ENCODE peak calls at places on chromosomes 13 and 19, in nine cellular contexts. N, S, O, Y, F, H, W, V and E are unnamed samples.

GRCh38 chr19:1173160-1173844 is 766 bp downstream of the SBNO2 start:
- DNase-seq in H (no peak), V (no peak), Y (peak; percentile 52), O (no peak), F (peak; percentile 47), N (no peak), W (peak; percentile 68), S (no peak), E (no peak)

GRCh38 chr13:73299787-73300186 is 241.0 kb downstream of the KLF5 start:
- DNase-seq in H (no peak), W (no peak), F (no peak), Y (no peak), V (no peak), S (no peak), N (no peak), O (no peak), E (no peak)

GRCh38 chr19:47464619-47465018 is 7.1 kb downstream of the SLC8A2 start:
- DNase-seq in F (no peak), W (peak; percentile 58), O (no peak), V (no peak), N (no peak), Y (no peak), S (no peak), H (no peak), E (no peak)

GRCh38 chr13:110380359-110381028 is 73.4 kb downstream of the COL4A2 start:
- DNase-seq in N (peak; percentile 74), W (no peak), S (no peak), V (no peak), F (no peak), Y (no peak), H (no peak), O (no peak), E (no peak)

GRCh38 chr19:13163609-13164364 is 13.6 kb downstream of the IER2 start:
- DNase-seq in Y (peak; percentile 83), F (peak; percentile 63), W (peak; percentile 56), O (peak; percentile 77), S (peak; percentile 62), H (peak; percentile 68), N (peak; percentile 93), V (peak; percentile 76), E (no peak)

GRCh38 chr13:111539252-111539651 is 218.8 kb downstream of the TEX29 start:
- DNase-seq in H (no peak), N (no peak), W (no peak), V (no peak), O (no peak), S (no peak), F (no peak), Y (no peak), E (no peak)

GRCh38 chr19:11088508-11089253 is 582 bp upstream of the LDLR start:
- DNase-seq in V (no peak), S (no peak), N (no peak), W (no peak), H (peak; percentile 58), F (no peak), Y (peak; percentile 51), O (no peak), E (no peak)

GRCh38 chr13:102582256-102582655 is 14.5 kb upstream of the TPP2 start:
- DNase-seq in F (no peak), Y (no peak), W (no peak), O (no peak), V (no peak), H (no peak), N (no peak), S (no peak), E (no peak)

GRCh38 chr19:6963259-6963852 is 57.9 kb downstream of the MBD3L2B start:
- DNase-seq in Y (no peak), S (no peak), O (no peak), N (no peak), H (no peak), F (no peak), W (no peak), V (no peak), E (no peak)

GRCh38 chr19:30649934-30650614 is 277.9 kb downstream of the ZNF536 start:
- DNase-seq in S (peak; percentile 40), O (no peak), V (no peak), Y (peak; percentile 25), N (peak; percentile 54), W (peak; percentile 91), H (no peak), F (peak; percentile 45), E (no peak)

GRCh38 chr19:19606021-19606420 is 12.5 kb downstream of the PBX4 start:
- DNase-seq in O (no peak), S (no peak), H (no peak), Y (peak; percentile 73), V (peak; percentile 55), W (no peak), N (peak; percentile 95), F (no peak), E (peak; percentile 18)

GRCh38 chr13:33172911-33173310 is 112.6 kb downstream of the STARD13 start:
- DNase-seq in H (no peak), Y (no peak), V (no peak), W (no peak), O (no peak), F (no peak), N (no peak), S (no peak), E (no peak)

GRCh38 chr13:65553328-65553727 is 1676.8 kb downstream of the PCDH9 start:
- DNase-seq in N (no peak), S (no peak), F (no peak), H (no peak), W (no peak), V (no peak), O (no peak), Y (no peak), E (no peak)

GRCh38 chr13:27599845-27600553 is 20.3 kb downstream of the LNX2 start:
- DNase-seq in F (no peak), H (no peak), O (no peak), W (no peak), N (peak; percentile 90), Y (no peak), S (no peak), V (peak; percentile 34), E (no peak)

GRCh38 chr19:8611890-8612806 is 1.6 kb upstream of the ADAMTS10 start:
- DNase-seq in W (peak; percentile 44), F (no peak), V (no peak), H (peak; percentile 85), N (peak; percentile 21), O (no peak), Y (peak; percentile 40), S (peak; percentile 28), E (no peak)

GRCh38 chr13:75482070-75482819 is at the start of gene TBC1D4:
- DNase-seq in O (peak; percentile 92), S (peak; percentile 69), Y (peak; percentile 89), F (peak; percentile 55), N (peak; percentile 81), V (peak; percentile 83), H (peak; percentile 83), W (peak; percentile 93), E (peak; percentile 22)

GRCh38 chr13:105774739-105775460 is 760.6 kb downstream of the EFNB2 start:
- DNase-seq in O (no peak), W (no peak), V (no peak), N (peak; percentile 74), H (no peak), F (no peak), S (no peak), Y (no peak), E (no peak)

GRCh38 chr13:19818223-19818842 is 35.6 kb upstream of the PSPC1 start:
- DNase-seq in V (peak; percentile 45), Y (peak; percentile 42), F (peak; percentile 14), O (peak; percentile 84), S (no peak), W (peak; percentile 52), H (no peak), N (peak; percentile 25), E (no peak)

GRCh38 chr19:30165228-30165813 is 206.9 kb upstream of the ZNF536 start:
- DNase-seq in H (no peak), O (no peak), N (no peak), W (peak; percentile 41), Y (no peak), F (no peak), V (no peak), S (no peak), E (no peak)

GRCh38 chr13:110555601-110556223 is 5.8 kb downstream of the RAB20 start:
- DNase-seq in Y (peak; percentile 71), N (peak; percentile 3), O (no peak), V (peak; percentile 70), W (no peak), F (no peak), H (no peak), S (no peak), E (no peak)

GRCh38 chr19:54153731-54154326 is 5.7 kb downstream of the LENG1 start:
- DNase-seq in Y (no peak), S (no peak), N (no peak), W (no peak), H (no peak), V (no peak), F (no peak), O (no peak), E (no peak)
- H3K36me3 ChIP-seq in Y (peaks cover 41% of the 10 kb centered on the region), S (no peaks in the 10 kb centered on the region), N (peaks cover 61% of the 10 kb centered on the region), W (peaks cover 58% of the 10 kb centered on the region), H (peaks cover 95% of the 10 kb centered on the region), V (peaks cover 95% of the 10 kb centered on the region), F (peaks cover 91% of the 10 kb centered on the region), O (peaks cover 94% of the 10 kb centered on the region), E (peaks cover 66% of the 10 kb centered on the region)

GRCh38 chr13:114065141-114065925 is 67.1 kb downstream of the RASA3 start:
- DNase-seq in H (peak; percentile 91), F (peak; percentile 67), S (peak; percentile 86), O (peak; percentile 83), V (peak; percentile 79), W (no peak), N (peak; percentile 95), Y (peak; percentile 68), E (peak; percentile 60)
- H3K4me3 ChIP-seq in H (peak overlapping the region; percentile 47), F (peak overlapping the region; percentile 42), S (peak overlapping the region; percentile 40), O (peak overlapping the region; percentile 44), V (peak overlapping the region; percentile 40), W (no peak overlapping the region), N (peak overlapping the region; percentile 64), Y (no peak overlapping the region), E (peak overlapping the region; percentile 74)

GRCh38 chr13:80441968-80442367 is 101.0 kb upstream of the SPRY2 start:
- DNase-seq in N (no peak), V (no peak), F (no peak), S (no peak), Y (no peak), W (no peak), O (no peak), H (no peak), E (no peak)
- H3K4me1 ChIP-seq in N (no peaks in the 10 kb centered on the region), V (no peaks in the 10 kb centered on the region), F (no peaks in the 10 kb centered on the region), S (no peaks in the 10 kb centered on the region), Y (no peaks in the 10 kb centered on the region), W (no peaks in the 10 kb centered on the region), O (peaks cover 12% of the 10 kb centered on the region), H (no peaks in the 10 kb centered on the region), E (no peaks in the 10 kb centered on the region)

DNA sequence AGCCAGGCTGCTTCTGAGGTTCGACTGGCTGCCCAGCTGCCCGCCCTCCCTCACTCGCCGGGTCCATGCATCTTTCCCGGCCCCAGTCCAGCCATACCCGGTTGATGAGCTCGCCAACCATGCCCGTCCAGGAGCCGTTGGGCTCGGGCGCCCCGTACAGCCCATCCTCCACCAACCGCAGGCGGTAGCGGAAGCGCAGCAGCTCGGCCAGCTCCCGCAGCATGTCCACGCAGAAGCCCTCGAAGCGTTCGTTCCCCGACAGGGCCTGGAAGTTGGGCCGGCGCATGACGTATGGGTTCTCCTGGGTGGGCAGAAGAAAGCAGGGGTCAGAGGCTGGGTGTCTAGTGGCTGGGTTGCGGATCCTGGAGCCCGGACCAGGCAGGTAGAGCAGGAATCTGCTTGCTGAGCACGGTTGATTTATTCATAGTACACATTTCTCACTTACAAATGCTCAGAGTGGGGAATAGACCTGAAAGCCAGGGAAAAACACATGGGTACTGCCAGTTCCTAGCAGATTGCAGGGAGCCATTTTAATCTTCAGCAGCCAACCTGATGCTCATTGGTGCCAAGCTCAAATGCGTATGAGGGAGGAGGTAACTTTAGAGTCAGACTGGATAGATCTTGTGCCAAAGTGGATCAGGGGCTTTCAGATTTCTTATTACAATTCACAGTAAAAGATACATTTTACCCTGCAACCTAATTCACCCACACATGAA is 27.4 kb downstream of the GRIK5 start:
- DNase-seq in S (no peak), W (no peak), O (no peak), H (no peak), F (no peak), N (no peak), V (no peak), Y (no peak), E (no peak)
- H3K36me3 ChIP-seq in S (no peaks in the 10 kb centered on the region), W (no peaks in the 10 kb centered on the region), O (no peaks in the 10 kb centered on the region), H (peaks cover 77% of the 10 kb centered on the region), F (no peaks in the 10 kb centered on the region), N (no peaks in the 10 kb centered on the region), V (no peaks in the 10 kb centered on the region), Y (no peaks in the 10 kb centered on the region), E (no peaks in the 10 kb centered on the region)